ENCODE peak calls at places on chromosomes 12 and 14, in seven cellular contexts. One of them, this sample, is unnamed.

GRCh38 chr12:97751704-97752103 is 289.1 kb downstream of the RMST start:
- DNase-seq in H1: no peak
- DNase-seq in K562: no peak
- DNase-seq in HCT116: no peak
- DNase-seq in HepG2: no peak
- DNase-seq in endothelial cell of umbilical vein: no peak
- DNase-seq in GM12878: no peak
- DNase-seq in this sample: no peak

GRCh38 chr14:100381386-100382105 is 58.4 kb downstream of the SLC25A47 start:
- DNase-seq in H1: no peak
- DNase-seq in K562: no peak
- DNase-seq in HCT116: no peak
- DNase-seq in HepG2: no peak
- DNase-seq in endothelial cell of umbilical vein: no peak
- DNase-seq in GM12878: no peak
- DNase-seq in this sample: no peak

GRCh38 chr14:32623300-32624093 is 294.4 kb downstream of the AKAP6 start:
- DNase-seq in H1: no peak
- DNase-seq in K562: no peak
- DNase-seq in HCT116: no peak
- DNase-seq in HepG2: no peak
- DNase-seq in endothelial cell of umbilical vein: no peak
- DNase-seq in GM12878: no peak
- DNase-seq in this sample: no peak

GRCh38 chr12:54021432-54022013 is 6.7 kb upstream of the HOXC6 start:
- DNase-seq in H1: peak
- DNase-seq in K562: no peak
- DNase-seq in HCT116: no peak
- DNase-seq in HepG2: no peak
- DNase-seq in endothelial cell of umbilical vein: no peak
- DNase-seq in GM12878: no peak
- DNase-seq in this sample: no peak

GRCh38 chr12:93127582-93128331 is 198.7 kb upstream of the EEA1 start:
- DNase-seq in H1: peak
- DNase-seq in K562: peak
- DNase-seq in HCT116: no peak
- DNase-seq in HepG2: peak
- DNase-seq in endothelial cell of umbilical vein: no peak
- DNase-seq in GM12878: no peak
- DNase-seq in this sample: no peak

GRCh38 chr12:114904254-114905003 is 220.5 kb upstream of the TBX3 start:
- DNase-seq in H1: no peak
- DNase-seq in K562: no peak
- DNase-seq in HCT116: peak
- DNase-seq in HepG2: no peak
- DNase-seq in endothelial cell of umbilical vein: no peak
- DNase-seq in GM12878: no peak
- DNase-seq in this sample: no peak

GRCh38 chr12:123951467-123951866 is 21.2 kb downstream of the CCDC92 start:
- DNase-seq in H1: no peak
- DNase-seq in K562: no peak
- DNase-seq in HCT116: no peak
- DNase-seq in HepG2: no peak
- DNase-seq in endothelial cell of umbilical vein: no peak
- DNase-seq in GM12878: no peak
- DNase-seq in this sample: no peak

GRCh38 chr14:94126419-94126677 is 3.1 kb downstream of the IFI27L2 start:
- DNase-seq in H1: peak
- DNase-seq in K562: no peak
- DNase-seq in HCT116: no peak
- DNase-seq in HepG2: no peak
- DNase-seq in endothelial cell of umbilical vein: no peak
- DNase-seq in GM12878: no peak
- DNase-seq in this sample: no peak

GRCh38 chr14:69877492-69877891 is 1.7 kb upstream of the SMOC1 start:
- DNase-seq in H1: no peak
- DNase-seq in K562: peak
- DNase-seq in HCT116: peak
- DNase-seq in HepG2: no peak
- DNase-seq in endothelial cell of umbilical vein: peak
- DNase-seq in GM12878: no peak
- DNase-seq in this sample: peak

GRCh38 chr14:55336161-55336560 is 64.9 kb downstream of the FBXO34 start:
- DNase-seq in H1: no peak
- DNase-seq in K562: no peak
- DNase-seq in HCT116: no peak
- DNase-seq in HepG2: no peak
- DNase-seq in endothelial cell of umbilical vein: peak
- DNase-seq in GM12878: no peak
- DNase-seq in this sample: no peak

GRCh38 chr12:112256780-112257179 is 125.5 kb downstream of the HECTD4 start:
- DNase-seq in H1: no peak
- DNase-seq in K562: no peak
- DNase-seq in HCT116: no peak
- DNase-seq in HepG2: no peak
- DNase-seq in endothelial cell of umbilical vein: no peak
- DNase-seq in GM12878: no peak
- DNase-seq in this sample: no peak

GRCh38 chr14:23381017-23381375 is 4.2 kb downstream of the CMTM5 start:
- DNase-seq in H1: no peak
- DNase-seq in K562: no peak
- DNase-seq in HCT116: no peak
- DNase-seq in HepG2: no peak
- DNase-seq in endothelial cell of umbilical vein: no peak
- DNase-seq in GM12878: no peak
- DNase-seq in this sample: no peak

DNA sequence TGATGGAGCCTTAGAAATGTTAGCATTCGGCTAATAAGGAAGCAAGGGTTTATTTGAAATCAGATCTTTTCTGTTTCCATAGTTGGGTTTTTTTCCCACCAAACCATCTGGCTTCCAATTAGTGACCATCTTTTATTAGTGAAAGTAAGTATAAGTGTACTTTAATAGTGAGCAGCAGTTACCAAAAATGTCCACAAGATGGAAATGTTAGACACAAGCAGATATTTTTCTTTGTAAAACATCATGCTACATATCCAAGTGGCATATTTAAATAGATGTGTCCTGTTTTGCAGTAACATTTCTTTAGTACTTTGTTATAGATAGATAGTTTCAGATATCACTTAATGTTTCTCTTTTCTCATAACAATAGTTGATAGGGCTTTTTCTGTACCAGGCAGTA is 28.8 kb downstream of the YEATS4 start:
- DNase-seq in H1: no peak
- DNase-seq in K562: peak
- DNase-seq in HCT116: peak
- DNase-seq in HepG2: peak
- DNase-seq in endothelial cell of umbilical vein: peak
- DNase-seq in GM12878: no peak
- DNase-seq in this sample: peak
- TF ChIP-seq MAX in H1: no peak
- TF ChIP-seq MAX in K562: no peak
- TF ChIP-seq MAX in HCT116: no peak
- TF ChIP-seq MAX in HepG2: no peak
- TF ChIP-seq MAX in endothelial cell of umbilical vein: no peak
- TF ChIP-seq MAX in GM12878: no peak
- TF ChIP-seq MAX in this sample: no peak

DNA sequence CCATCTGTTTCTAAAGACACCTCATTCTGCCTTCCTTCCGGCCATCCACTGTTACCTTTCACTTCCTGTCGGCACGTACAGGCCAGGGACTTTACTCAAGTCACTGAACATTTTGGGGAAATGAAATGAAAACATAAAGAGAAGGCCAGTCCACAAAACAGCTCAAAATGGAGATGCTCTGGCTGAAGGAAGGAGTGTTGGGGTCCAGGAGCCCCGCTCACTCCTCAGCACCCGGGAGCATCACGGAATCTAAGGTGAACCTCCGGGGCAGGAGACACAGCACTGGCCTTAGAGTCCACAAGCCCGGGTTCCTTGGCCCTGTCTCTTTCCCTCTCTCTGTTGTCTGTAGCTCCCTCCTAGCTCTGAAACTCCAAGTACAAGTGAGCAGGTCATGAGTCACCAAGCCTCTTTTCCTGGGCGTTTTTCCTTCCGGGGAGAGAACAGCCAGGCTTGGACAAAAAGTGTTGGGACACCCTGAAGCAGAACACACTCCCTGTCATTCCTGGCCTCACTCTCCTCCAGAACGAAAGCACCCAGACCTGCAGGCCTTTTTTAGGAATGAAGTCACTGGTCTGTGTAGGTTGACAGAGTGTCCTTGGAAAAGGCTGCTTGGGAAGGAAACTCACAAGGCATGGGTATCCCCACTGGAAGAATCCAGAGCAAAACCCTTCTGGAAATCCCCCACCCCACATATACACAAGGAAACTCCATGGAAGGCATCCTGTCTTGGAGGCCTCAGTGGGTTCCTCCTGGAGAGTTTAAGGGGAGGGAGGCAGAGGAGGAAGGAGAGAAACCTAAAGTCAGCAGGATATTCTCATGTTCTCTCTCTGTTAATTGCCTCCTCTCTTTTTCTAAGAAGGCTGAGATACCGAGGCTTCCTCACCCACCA is 245.3 kb downstream of the ZFP36L1 start:
- DNase-seq in H1: peak
- DNase-seq in K562: no peak
- DNase-seq in HCT116: peak
- DNase-seq in HepG2: no peak
- DNase-seq in endothelial cell of umbilical vein: no peak
- DNase-seq in GM12878: no peak
- DNase-seq in this sample: no peak
- H3K9ac ChIP-seq in H1: no peak
- H3K9ac ChIP-seq in K562: no peak
- H3K9ac ChIP-seq in HCT116: peak
- H3K9ac ChIP-seq in HepG2: no peak
- H3K9ac ChIP-seq in endothelial cell of umbilical vein: no peak
- H3K9ac ChIP-seq in GM12878: no peak
- H3K9ac ChIP-seq in this sample: peak

GRCh38 chr12:120833849-120834248 is 70.3 kb downstream of the SPPL3 start:
- DNase-seq in H1: no peak
- DNase-seq in K562: no peak
- DNase-seq in HCT116: no peak
- DNase-seq in HepG2: no peak
- DNase-seq in endothelial cell of umbilical vein: no peak
- DNase-seq in GM12878: no peak
- DNase-seq in this sample: no peak
- TF ChIP-seq MAX in H1: no peak
- TF ChIP-seq MAX in K562: no peak
- TF ChIP-seq MAX in HCT116: no peak
- TF ChIP-seq MAX in HepG2: no peak
- TF ChIP-seq MAX in endothelial cell of umbilical vein: no peak
- TF ChIP-seq MAX in GM12878: no peak
- TF ChIP-seq MAX in this sample: no peak

DNA sequence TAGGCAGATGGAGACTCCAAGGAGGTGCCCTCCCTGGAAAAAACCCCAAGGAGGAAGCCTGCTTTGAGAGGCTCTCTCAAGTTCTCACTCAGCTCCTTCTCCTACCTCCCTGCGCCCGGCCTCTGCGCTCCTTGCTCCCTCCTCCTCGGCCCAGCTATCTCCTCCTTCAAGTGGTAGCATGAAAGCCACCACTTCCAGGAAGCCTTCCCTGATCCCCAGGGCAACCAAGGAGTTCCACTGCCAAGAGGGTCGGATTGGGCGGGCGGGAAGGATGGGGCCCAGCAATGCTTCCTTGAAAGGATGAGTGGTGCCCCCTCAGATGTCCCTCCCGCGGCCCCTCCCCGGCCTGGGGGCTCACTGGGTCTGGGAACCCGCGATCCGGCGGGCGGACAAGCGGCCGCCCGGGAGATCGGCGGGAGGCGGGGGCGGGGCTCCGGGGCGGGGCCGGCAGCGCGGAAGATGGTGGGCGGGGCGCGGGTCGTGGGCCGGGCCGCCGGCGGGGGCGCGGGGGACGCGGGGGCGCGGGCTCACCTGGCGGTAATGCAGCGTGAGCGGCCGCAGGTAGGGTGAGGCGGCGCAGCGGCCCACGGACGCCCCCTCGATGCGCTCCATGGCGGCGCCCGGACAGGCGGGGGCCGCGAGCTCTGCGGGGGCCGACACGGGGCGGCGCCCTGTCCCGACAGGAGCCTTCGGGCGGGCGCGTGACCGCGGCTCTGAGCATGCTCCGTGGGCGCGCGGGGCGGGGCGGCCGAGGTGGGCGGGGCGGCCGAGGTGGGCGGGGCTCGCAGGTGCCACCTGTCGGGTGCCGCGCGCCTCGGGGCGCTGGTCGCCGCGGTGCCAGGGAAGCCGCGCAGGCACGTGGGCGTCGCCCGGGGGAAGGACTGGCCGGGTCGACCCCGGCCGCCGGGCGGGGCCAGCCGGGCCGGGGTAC is at the start of gene NUDT14:
- DNase-seq in H1: peak
- DNase-seq in K562: peak
- DNase-seq in HCT116: peak
- DNase-seq in HepG2: no peak
- DNase-seq in endothelial cell of umbilical vein: peak
- DNase-seq in GM12878: no peak
- DNase-seq in this sample: peak
- H3K9ac ChIP-seq in H1: no peak
- H3K9ac ChIP-seq in K562: peak
- H3K9ac ChIP-seq in HCT116: peak
- H3K9ac ChIP-seq in HepG2: peak
- H3K9ac ChIP-seq in endothelial cell of umbilical vein: peak
- H3K9ac ChIP-seq in GM12878: peak
- H3K9ac ChIP-seq in this sample: no peak

DNA sequence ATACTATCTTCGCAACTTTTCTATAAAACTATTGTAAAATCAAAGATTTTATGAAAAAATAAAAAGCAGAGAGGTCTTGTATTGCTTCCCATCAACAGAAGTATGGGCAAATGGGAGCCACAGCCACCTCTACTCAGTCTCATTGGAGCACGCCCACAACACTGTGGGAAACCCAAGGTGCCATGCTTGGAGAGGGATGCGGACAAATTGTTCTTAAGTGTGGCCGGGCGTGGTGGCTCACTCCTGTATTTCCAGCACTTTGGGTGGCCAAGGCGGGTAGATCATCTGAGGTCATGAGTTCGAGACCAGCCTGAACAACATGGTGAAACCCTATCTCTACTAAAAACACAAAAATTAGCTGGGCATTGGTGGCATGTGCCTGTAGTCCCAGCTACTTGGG is 498.2 kb upstream of the SOX5 start:
- DNase-seq in H1: no peak
- DNase-seq in K562: no peak
- DNase-seq in HCT116: no peak
- DNase-seq in HepG2: no peak
- DNase-seq in endothelial cell of umbilical vein: no peak
- DNase-seq in GM12878: no peak
- DNase-seq in this sample: no peak
- TF ChIP-seq MAX in H1: no peak
- TF ChIP-seq MAX in K562: no peak
- TF ChIP-seq MAX in HCT116: no peak
- TF ChIP-seq MAX in HepG2: no peak
- TF ChIP-seq MAX in endothelial cell of umbilical vein: no peak
- TF ChIP-seq MAX in GM12878: no peak
- TF ChIP-seq MAX in this sample: no peak